ENCODE peak calls at places on chromosomes 7 and 10, in ten cellular contexts. C is CD4-positive, alpha-beta memory T cell; Y is kidney; Z is heart right ventricle; U is colonic mucosa; J is naive thymus-derived CD4-positive, alpha-beta T cell; P is testis; M is neuronal stem cell; R is PC-9; B is tibial nerve. S is an unnamed sample. For H3K4me1, the result is how much of the 10 kb centered on the place peaks cover.

GRCh38 chr10:68111580-68111979 is 2.3 kb downstream of the MYPN start:
- DNase-seq in C (no peak), Y (no peak), Z (peak), U (no peak), J (no peak), P (no peak), M (no peak), R (no peak), B (no peak), S (no peak)

GRCh38 chr7:33050425-33051318 is 11.9 kb downstream of the NT5C3A start:
- DNase-seq in C (peak), Y (no peak), Z (no peak), U (peak), J (peak), P (peak), M (no peak), R (no peak), B (no peak), S (no peak)

GRCh38 chr10:103854265-103854686 is 1.1 kb downstream of the SH3PXD2A start:
- DNase-seq in C (no peak), Y (no peak), Z (peak), U (no peak), J (no peak), P (peak), M (peak), R (no peak), B (no peak), S (no peak)

GRCh38 chr7:41122256-41122987 is 580.5 kb downstream of the INHBA start:
- DNase-seq in C (no peak), Y (no peak), Z (no peak), U (no peak), J (no peak), P (no peak), M (no peak), R (peak), B (no peak), S (no peak)

GRCh38 chr7:97844036-97844435 is 28.2 kb downstream of the ASNS start:
- DNase-seq in C (no peak), Y (no peak), Z (no peak), U (no peak), J (no peak), P (no peak), M (no peak), R (no peak), B (no peak), S (no peak)

GRCh38 chr7:18402488-18403183 is 92.9 kb upstream of the HDAC9 start:
- DNase-seq in C (no peak), Y (no peak), Z (no peak), U (no peak), J (no peak), P (no peak), M (no peak), R (no peak), B (no peak), S (no peak)

GRCh38 chr7:95772298-95772770 is at the start of gene DYNC1I1:
- DNase-seq in C (no peak), Y (peak), Z (peak), U (peak), J (no peak), P (peak), M (peak), R (peak), B (peak), S (peak)

GRCh38 chr10:19767876-19768275 is 48.4 kb upstream of the PLXDC2 start:
- DNase-seq in C (no peak), Y (no peak), Z (no peak), U (no peak), J (no peak), P (peak), M (no peak), R (no peak), B (no peak), S (no peak)

GRCh38 chr10:77977016-77977415 is 50.5 kb upstream of the DLG5 start:
- DNase-seq in C (no peak), Y (no peak), Z (no peak), U (no peak), J (no peak), P (no peak), M (no peak), R (no peak), B (no peak), S (no peak)

GRCh38 chr10:49089152-49089788 is 26.1 kb downstream of the VSTM4 start:
- DNase-seq in C (no peak), Y (no peak), Z (no peak), U (no peak), J (no peak), P (no peak), M (no peak), R (no peak), B (no peak), S (no peak)

GRCh38 chr10:51878695-51879094 is 179.3 kb upstream of the CSTF2T start:
- DNase-seq in C (no peak), Y (no peak), Z (no peak), U (no peak), J (no peak), P (no peak), M (no peak), R (no peak), B (no peak), S (no peak)

GRCh38 chr7:152854386-152854785 is 94.8 kb downstream of the ACTR3B start:
- DNase-seq in C (no peak), Y (no peak), Z (no peak), U (no peak), J (no peak), P (no peak), M (no peak), R (no peak), B (no peak), S (no peak)

GRCh38 chr10:3964516-3964915 is 179.5 kb upstream of the KLF6 start:
- DNase-seq in C (no peak), Y (no peak), Z (no peak), U (no peak), J (no peak), P (no peak), M (no peak), R (no peak), B (no peak), S (no peak)

GRCh38 chr7:45460379-45460778 is 113.8 kb upstream of the ADCY1 start:
- DNase-seq in C (no peak), Y (no peak), Z (no peak), U (no peak), J (no peak), P (no peak), M (no peak), R (no peak), B (no peak), S (no peak)

GRCh38 chr7:41702635-41703371 is at the start of gene INHBA:
- DNase-seq in C (no peak), Y (no peak), Z (peak), U (no peak), J (no peak), P (no peak), M (no peak), R (peak), B (no peak), S (no peak)

GRCh38 chr7:153910604-153911003 is 141.6 kb upstream of the DPP6 start:
- DNase-seq in C (no peak), Y (no peak), Z (no peak), U (no peak), J (no peak), P (no peak), M (no peak), R (no peak), B (no peak), S (no peak)

GRCh38 chr10:1100691-1101368 is 44.6 kb downstream of the WDR37 start:
- DNase-seq in C (no peak), Y (no peak), Z (no peak), U (no peak), J (no peak), P (no peak), M (no peak), R (no peak), B (no peak), S (no peak)

GRCh38 chr7:69813637-69814240 is 215.5 kb downstream of the AUTS2 start:
- DNase-seq in C (no peak), Y (no peak), Z (no peak), U (no peak), J (no peak), P (no peak), M (no peak), R (no peak), B (no peak), S (no peak)

GRCh38 chr7:36984051-36984492 is 259.8 kb upstream of the AOAH start:
- DNase-seq in C (no peak), Y (no peak), Z (no peak), U (no peak), J (no peak), P (no peak), M (no peak), R (no peak), B (no peak), S (no peak)

GRCh38 chr10:101018118-101018599 is 12.8 kb downstream of the PDZD7 start:
- DNase-seq in C (no peak), Y (no peak), Z (no peak), U (no peak), J (no peak), P (no peak), M (no peak), R (no peak), B (no peak), S (no peak)

GRCh38 chr7:99622596-99622995 is 5.8 kb downstream of the ZSCAN25 start:
- DNase-seq in C (no peak), Y (no peak), Z (no peak), U (no peak), J (no peak), P (no peak), M (no peak), R (no peak), B (no peak), S (no peak)

GRCh38 chr10:127990846-127991542 is 84.1 kb downstream of the PTPRE start:
- DNase-seq in C (peak), Y (no peak), Z (peak), U (no peak), J (peak), P (no peak), M (no peak), R (peak), B (no peak), S (no peak)
- H3K27ac ChIP-seq in C (peak), Y (peak), Z (no peak), U (peak), J (peak), P (no peak), M (no peak), R (peak), B (peak), S (peak)

GRCh38 chr7:102454423-102454822 is 10.2 kb downstream of the ALKBH4 start:
- DNase-seq in C (no peak), Y (peak), Z (no peak), U (no peak), J (no peak), P (no peak), M (no peak), R (no peak), B (no peak), S (no peak)
- H3K4me1 ChIP-seq in C (under half), Y (under half), Z (under half), U (under half), J (under half), P (under half), M (under half), R (under half), B (under half), S (under half)

GRCh38 chr10:109996225-109996624 is 11.6 kb upstream of the ADD3 start:
- DNase-seq in C (no peak), Y (no peak), Z (no peak), U (no peak), J (no peak), P (peak), M (no peak), R (no peak), B (no peak), S (no peak)
- H3K4me3 ChIP-seq in C (no peak), Y (no peak), Z (no peak), U (no peak), J (no peak), P (peak), M (no peak), R (no peak), B (no peak), S (no peak)

GRCh38 chr7:111352319-111352718 is 210.0 kb downstream of the IMMP2L start:
- DNase-seq in C (no peak), Y (no peak), Z (no peak), U (no peak), J (no peak), P (no peak), M (no peak), R (no peak), B (no peak), S (no peak)
- H3K27ac ChIP-seq in C (no peak), Y (no peak), Z (no peak), U (no peak), J (no peak), P (no peak), M (no peak), R (no peak), B (no peak), S (no peak)

GRCh38 chr10:70494966-70495365 is 16.4 kb downstream of the PALD1 start:
- DNase-seq in C (no peak), Y (no peak), Z (peak), U (no peak), J (no peak), P (peak), M (no peak), R (no peak), B (no peak), S (no peak)
- H3K4me1 ChIP-seq in C (under half), Y (under half), Z (half or more), U (under half), J (under half), P (under half), M (under half), R (under half), B (under half), S (under half)

GRCh38 chr10:130136214-130137076 is at the start of gene GLRX3:
- DNase-seq in C (peak), Y (peak), Z (peak), U (peak), J (peak), P (peak), M (peak), R (peak), B (peak), S (peak)

GRCh38 chr10:130135676-130136213 is 446 bp upstream of the GLRX3 start:
- DNase-seq in C (peak), Y (no peak), Z (no peak), U (no peak), J (no peak), P (no peak), M (no peak), R (no peak), B (no peak), S (no peak)

GRCh38 chr10:130138479-130138866 is 2.3 kb downstream of the GLRX3 start:
- DNase-seq in C (no peak), Y (no peak), Z (no peak), U (no peak), J (no peak), P (no peak), M (no peak), R (peak), B (no peak), S (peak)

GRCh38 chr10:130137077-130137448 is 872 bp downstream of the GLRX3 start:
- DNase-seq in C (no peak), Y (no peak), Z (no peak), U (no peak), J (no peak), P (no peak), M (peak), R (no peak), B (no peak), S (no peak)

GRCh38 chr10:130137659-130138478 is 1.7 kb downstream of the GLRX3 start:
- DNase-seq in C (no peak), Y (no peak), Z (no peak), U (no peak), J (no peak), P (no peak), M (no peak), R (no peak), B (no peak), S (no peak)
- H3K4me3 ChIP-seq in C (peak), Y (peak), Z (no peak), U (peak), J (peak), P (peak), M (peak), R (peak), B (peak), S (no peak)

DNA sequence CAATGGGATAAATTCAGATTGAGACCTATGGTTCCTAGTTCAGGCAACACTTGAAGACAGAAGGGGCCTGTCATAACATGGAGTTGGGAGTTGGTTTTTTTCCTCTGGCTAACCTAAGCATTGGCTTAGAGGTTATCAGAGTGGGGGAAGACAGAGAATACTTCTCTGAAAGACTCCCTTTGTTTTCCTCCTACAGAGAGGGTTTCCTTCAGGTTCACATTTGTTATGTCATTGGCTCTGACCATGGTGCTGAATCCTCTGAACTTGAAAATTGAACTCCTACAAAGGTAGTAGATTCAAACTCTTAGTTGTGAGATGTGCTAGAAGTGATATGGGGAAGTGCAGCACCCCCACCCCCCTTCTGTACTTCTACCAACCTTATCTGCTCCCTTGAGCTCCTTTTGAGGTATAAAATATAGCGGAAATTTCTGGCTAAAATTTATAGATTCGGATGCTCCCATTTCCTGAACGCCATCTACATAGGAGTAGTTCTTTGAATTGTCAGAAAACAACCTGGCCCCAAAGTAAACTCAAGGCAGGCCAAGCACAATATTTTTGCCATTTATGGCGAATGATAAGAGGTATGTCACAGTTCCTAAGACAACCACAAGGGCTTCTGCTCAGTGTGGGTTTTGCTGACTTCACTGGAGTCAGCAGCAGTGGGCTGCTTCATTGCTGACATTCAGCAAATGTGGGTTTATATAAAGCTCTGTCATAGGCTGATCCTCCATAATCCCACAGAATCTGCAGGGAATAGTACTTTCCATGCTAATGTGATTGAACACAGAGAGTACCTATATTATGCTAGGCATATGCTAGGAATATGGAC is 131.6 kb upstream of the KLF14 start:
- DNase-seq in C (no peak), Y (no peak), Z (no peak), U (no peak), J (no peak), P (no peak), M (no peak), R (no peak), B (no peak), S (no peak)
- H3K27ac ChIP-seq in C (no peak), Y (no peak), Z (no peak), U (no peak), J (no peak), P (no peak), M (no peak), R (no peak), B (no peak), S (peak)

S was measured in thyroid gland.